ENCODE peak calls at places on chromosome 15, in six cellular contexts. One of them, this sample, is unnamed.
A peak's percentile ranks its signal among the peaks of the same experiment; 100 is the strongest.

GRCh38 chr15:74523982-74524381 is 17.0 kb upstream of the ARID3B start:
- DNase-seq in PC-9: peak; percentile 80
- DNase-seq in MM.1S: no peak
- DNase-seq in GM12878: no peak
- DNase-seq in OCI-LY7: no peak
- DNase-seq in HCT116: no peak
- DNase-seq in this sample: no peak

GRCh38 chr15:60137711-60138396 is 133.7 kb downstream of the FOXB1 start:
- DNase-seq in MM.1S: no peak
- DNase-seq in PC-9: peak; percentile 78
- DNase-seq in HCT116: no peak
- DNase-seq in OCI-LY7: no peak
- DNase-seq in GM12878: no peak
- DNase-seq in this sample: no peak

GRCh38 chr15:96330064-96330449 is 443 bp upstream of the NR2F2 start:
- DNase-seq in MM.1S: peak; percentile 60
- DNase-seq in HCT116: peak; percentile 51
- DNase-seq in GM12878: no peak
- DNase-seq in OCI-LY7: no peak
- DNase-seq in PC-9: peak; percentile 53
- DNase-seq in this sample: no peak

GRCh38 chr15:51736646-51737537 is 563 bp downstream of the LYSMD2 start:
- DNase-seq in MM.1S: no peak
- DNase-seq in GM12878: no peak
- DNase-seq in PC-9: no peak
- DNase-seq in OCI-LY7: no peak
- DNase-seq in HCT116: no peak
- DNase-seq in this sample: peak; percentile 58

GRCh38 chr15:78065973-78066946 is 11.3 kb downstream of the TBC1D2B start:
- DNase-seq in OCI-LY7: peak; percentile 63
- DNase-seq in MM.1S: peak; percentile 58
- DNase-seq in GM12878: peak; percentile 81
- DNase-seq in HCT116: no peak
- DNase-seq in PC-9: no peak
- DNase-seq in this sample: no peak

GRCh38 chr15:82709081-82709420 is 624 bp downstream of the AP3B2 start:
- DNase-seq in HCT116: no peak
- DNase-seq in PC-9: no peak
- DNase-seq in MM.1S: no peak
- DNase-seq in GM12878: no peak
- DNase-seq in OCI-LY7: no peak
- DNase-seq in this sample: no peak

GRCh38 chr15:74913041-74913440 is 6.4 kb upstream of the FAM219B start:
- DNase-seq in PC-9: no peak
- DNase-seq in OCI-LY7: no peak
- DNase-seq in GM12878: no peak
- DNase-seq in MM.1S: no peak
- DNase-seq in HCT116: no peak
- DNase-seq in this sample: no peak

GRCh38 chr15:100759698-100760356 is 119.8 kb upstream of the ALDH1A3 start:
- DNase-seq in OCI-LY7: no peak
- DNase-seq in HCT116: peak; percentile 51
- DNase-seq in MM.1S: no peak
- DNase-seq in GM12878: no peak
- DNase-seq in PC-9: peak; percentile 88
- DNase-seq in this sample: no peak

GRCh38 chr15:63054985-63055384 is 12.4 kb downstream of the TPM1 start:
- DNase-seq in OCI-LY7: no peak
- DNase-seq in MM.1S: no peak
- DNase-seq in GM12878: no peak
- DNase-seq in PC-9: no peak
- DNase-seq in HCT116: no peak
- DNase-seq in this sample: no peak

GRCh38 chr15:45635191-45635638 is 386 bp downstream of the SQOR start:
- DNase-seq in MM.1S: peak; percentile 81
- DNase-seq in HCT116: no peak
- DNase-seq in OCI-LY7: peak; percentile 27
- DNase-seq in PC-9: no peak
- DNase-seq in GM12878: no peak
- DNase-seq in this sample: peak; percentile 39

GRCh38 chr15:35624881-35625280 is 78.9 kb upstream of the DPH6 start:
- DNase-seq in GM12878: no peak
- DNase-seq in HCT116: no peak
- DNase-seq in PC-9: no peak
- DNase-seq in OCI-LY7: no peak
- DNase-seq in MM.1S: no peak
- DNase-seq in this sample: no peak

GRCh38 chr15:79339588-79340314 is 28.8 kb downstream of the TMED3 start:
- DNase-seq in PC-9: no peak
- DNase-seq in OCI-LY7: peak; percentile 47
- DNase-seq in GM12878: no peak
- DNase-seq in HCT116: peak; percentile 29
- DNase-seq in MM.1S: peak; percentile 22
- DNase-seq in this sample: peak; percentile 8

GRCh38 chr15:89857673-89858072 is 36.1 kb downstream of the AP3S2 start:
- DNase-seq in HCT116: no peak
- DNase-seq in OCI-LY7: no peak
- DNase-seq in PC-9: no peak
- DNase-seq in MM.1S: no peak
- DNase-seq in GM12878: no peak
- DNase-seq in this sample: no peak

GRCh38 chr15:78208887-78209645 is 25.3 kb downstream of the ACSBG1 start:
- DNase-seq in HCT116: no peak
- DNase-seq in MM.1S: no peak
- DNase-seq in GM12878: no peak
- DNase-seq in OCI-LY7: no peak
- DNase-seq in PC-9: peak; percentile 71
- DNase-seq in this sample: no peak

GRCh38 chr15:41932511-41932910 is 38.7 kb upstream of the SPTBN5 start:
- DNase-seq in HCT116: no peak
- DNase-seq in PC-9: no peak
- DNase-seq in OCI-LY7: no peak
- DNase-seq in GM12878: no peak
- DNase-seq in MM.1S: no peak
- DNase-seq in this sample: no peak

GRCh38 chr15:41928637-41929620 is 35.1 kb upstream of the SPTBN5 start:
- DNase-seq in GM12878: peak; percentile 88
- DNase-seq in OCI-LY7: no peak
- DNase-seq in PC-9: no peak
- DNase-seq in HCT116: no peak
- DNase-seq in MM.1S: no peak
- DNase-seq in this sample: no peak

GRCh38 chr15:41932101-41932500 is 38.2 kb upstream of the SPTBN5 start:
- DNase-seq in HCT116: no peak
- DNase-seq in GM12878: no peak
- DNase-seq in OCI-LY7: no peak
- DNase-seq in PC-9: no peak
- DNase-seq in MM.1S: no peak
- DNase-seq in this sample: no peak

GRCh38 chr15:41930867-41931222 is 37.0 kb upstream of the SPTBN5 start:
- DNase-seq in HCT116: no peak
- DNase-seq in OCI-LY7: no peak
- DNase-seq in MM.1S: no peak
- DNase-seq in GM12878: no peak
- DNase-seq in PC-9: no peak
- DNase-seq in this sample: no peak

GRCh38 chr15:41930221-41930866 is 36.5 kb upstream of the SPTBN5 start:
- DNase-seq in HCT116: peak; percentile 31
- DNase-seq in GM12878: peak; percentile 17
- DNase-seq in OCI-LY7: no peak
- DNase-seq in PC-9: peak; percentile 77
- DNase-seq in MM.1S: no peak
- DNase-seq in this sample: no peak
- TF ChIP-seq CTCF in HCT116: no peak
- TF ChIP-seq CTCF in GM12878: peak; percentile 17
- TF ChIP-seq CTCF in OCI-LY7: no peak
- TF ChIP-seq CTCF in PC-9: peak; percentile 13
- TF ChIP-seq CTCF in MM.1S: no peak
- TF ChIP-seq CTCF in this sample: no peak

GRCh38 chr15:65916041-65916663 is 46.9 kb downstream of the RAB11A start:
- DNase-seq in HCT116: no peak
- DNase-seq in GM12878: no peak
- DNase-seq in OCI-LY7: peak; percentile 28
- DNase-seq in MM.1S: no peak
- DNase-seq in PC-9: no peak
- DNase-seq in this sample: no peak

GRCh38 chr15:65914981-65915925 is 46.0 kb downstream of the RAB11A start:
- DNase-seq in GM12878: no peak
- DNase-seq in PC-9: no peak
- DNase-seq in HCT116: no peak
- DNase-seq in MM.1S: no peak
- DNase-seq in OCI-LY7: peak; percentile 58
- DNase-seq in this sample: no peak

GRCh38 chr15:65917407-65917756 is 48.1 kb downstream of the RAB11A start:
- DNase-seq in HCT116: no peak
- DNase-seq in PC-9: no peak
- DNase-seq in GM12878: no peak
- DNase-seq in MM.1S: no peak
- DNase-seq in OCI-LY7: no peak
- DNase-seq in this sample: no peak

GRCh38 chr15:65917936-65918335 is 48.6 kb downstream of the RAB11A start:
- DNase-seq in MM.1S: no peak
- DNase-seq in OCI-LY7: no peak
- DNase-seq in HCT116: no peak
- DNase-seq in PC-9: no peak
- DNase-seq in GM12878: no peak
- DNase-seq in this sample: no peak

DNA sequence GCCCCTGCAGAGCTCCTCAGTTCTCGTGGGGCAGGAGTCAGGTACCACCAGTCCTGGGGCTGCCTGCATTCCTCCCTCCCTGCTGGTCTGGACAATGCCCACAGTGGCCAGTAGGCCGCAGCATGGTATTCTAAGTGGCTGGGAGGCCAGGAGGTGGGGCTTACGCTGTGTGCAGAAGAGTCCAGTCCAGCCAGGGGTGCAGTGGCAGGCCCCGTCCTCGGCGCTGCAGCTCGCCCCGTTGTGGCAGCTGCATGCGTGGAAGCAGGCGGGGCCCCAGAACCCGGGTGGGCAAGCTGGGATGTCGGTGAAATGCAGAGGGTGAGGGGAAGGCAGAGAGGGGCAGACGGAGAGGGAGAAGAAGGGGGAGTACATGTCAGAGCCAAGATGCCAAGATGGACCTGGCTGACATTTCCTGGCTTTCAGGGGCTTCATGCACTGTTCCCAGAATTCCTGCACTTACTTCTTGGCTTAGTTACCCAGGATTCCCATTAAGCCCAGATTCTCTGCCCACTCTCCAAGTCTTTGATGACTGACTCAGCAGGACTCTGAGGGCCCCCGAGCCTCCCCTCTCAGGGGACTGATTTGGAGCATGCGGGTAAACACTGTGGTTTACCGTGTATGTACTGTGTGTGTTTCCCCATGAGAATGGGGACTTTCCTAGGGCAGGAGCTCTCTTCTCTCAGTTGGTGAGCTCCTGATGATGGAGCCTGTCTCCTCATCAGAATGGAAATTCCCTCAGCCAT is 47.5 kb downstream of the RAB11A start:
- DNase-seq in PC-9: no peak
- DNase-seq in GM12878: peak; percentile 84
- DNase-seq in OCI-LY7: peak; percentile 35
- DNase-seq in MM.1S: no peak
- DNase-seq in HCT116: no peak
- DNase-seq in this sample: no peak
- H3K4me2 ChIP-seq in PC-9: no peak overlapping the region
- H3K4me2 ChIP-seq in GM12878: peak overlapping the region; percentile 90
- H3K4me2 ChIP-seq in OCI-LY7: no peak overlapping the region
- H3K4me2 ChIP-seq in MM.1S: no peak overlapping the region
- H3K4me2 ChIP-seq in HCT116: no peak overlapping the region
- H3K4me2 ChIP-seq in this sample: no peak overlapping the region

GRCh38 chr15:39598958-39599845 is 18.3 kb downstream of the THBS1 start:
- DNase-seq in PC-9: no peak
- DNase-seq in GM12878: no peak
- DNase-seq in OCI-LY7: no peak
- DNase-seq in MM.1S: no peak
- DNase-seq in HCT116: no peak
- DNase-seq in this sample: no peak

GRCh38 chr15:39599871-39600270 is 19.0 kb downstream of the THBS1 start:
- DNase-seq in PC-9: no peak
- DNase-seq in OCI-LY7: no peak
- DNase-seq in GM12878: no peak
- DNase-seq in MM.1S: no peak
- DNase-seq in HCT116: no peak
- DNase-seq in this sample: no peak

GRCh38 chr15:39598186-39598850 is 17.4 kb downstream of the THBS1 start:
- DNase-seq in HCT116: no peak
- DNase-seq in GM12878: no peak
- DNase-seq in MM.1S: no peak
- DNase-seq in PC-9: no peak
- DNase-seq in OCI-LY7: no peak
- DNase-seq in this sample: no peak

GRCh38 chr15:39605146-39605545 is 24.3 kb downstream of the THBS1 start:
- DNase-seq in MM.1S: no peak
- DNase-seq in GM12878: no peak
- DNase-seq in OCI-LY7: no peak
- DNase-seq in PC-9: no peak
- DNase-seq in HCT116: no peak
- DNase-seq in this sample: no peak

DNA sequence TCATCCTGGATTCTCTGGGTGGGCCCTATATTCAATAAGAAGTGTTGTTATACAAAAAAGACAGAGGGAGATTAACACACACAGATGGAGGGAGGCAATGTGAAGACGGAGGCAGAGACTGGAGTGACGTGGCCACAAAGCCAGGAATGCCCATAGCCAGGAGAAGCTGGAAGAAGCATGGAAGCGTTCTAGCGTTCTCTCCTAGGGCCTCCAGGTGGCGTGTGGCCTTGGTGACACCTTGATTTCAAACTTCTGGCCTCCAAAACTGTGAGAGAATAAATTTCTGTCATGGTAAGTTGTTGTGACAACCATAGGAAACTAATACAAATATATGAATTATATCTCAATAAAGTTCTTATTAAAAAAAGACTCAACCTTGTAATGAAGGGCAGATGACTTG is 21.3 kb downstream of the THBS1 start:
- DNase-seq in MM.1S: no peak
- DNase-seq in OCI-LY7: no peak
- DNase-seq in HCT116: no peak
- DNase-seq in GM12878: no peak
- DNase-seq in PC-9: no peak
- DNase-seq in this sample: no peak
- TF ChIP-seq CTCF in MM.1S: no peak
- TF ChIP-seq CTCF in OCI-LY7: no peak
- TF ChIP-seq CTCF in HCT116: peak; percentile 47
- TF ChIP-seq CTCF in GM12878: no peak
- TF ChIP-seq CTCF in PC-9: no peak
- TF ChIP-seq CTCF in this sample: no peak

DNA sequence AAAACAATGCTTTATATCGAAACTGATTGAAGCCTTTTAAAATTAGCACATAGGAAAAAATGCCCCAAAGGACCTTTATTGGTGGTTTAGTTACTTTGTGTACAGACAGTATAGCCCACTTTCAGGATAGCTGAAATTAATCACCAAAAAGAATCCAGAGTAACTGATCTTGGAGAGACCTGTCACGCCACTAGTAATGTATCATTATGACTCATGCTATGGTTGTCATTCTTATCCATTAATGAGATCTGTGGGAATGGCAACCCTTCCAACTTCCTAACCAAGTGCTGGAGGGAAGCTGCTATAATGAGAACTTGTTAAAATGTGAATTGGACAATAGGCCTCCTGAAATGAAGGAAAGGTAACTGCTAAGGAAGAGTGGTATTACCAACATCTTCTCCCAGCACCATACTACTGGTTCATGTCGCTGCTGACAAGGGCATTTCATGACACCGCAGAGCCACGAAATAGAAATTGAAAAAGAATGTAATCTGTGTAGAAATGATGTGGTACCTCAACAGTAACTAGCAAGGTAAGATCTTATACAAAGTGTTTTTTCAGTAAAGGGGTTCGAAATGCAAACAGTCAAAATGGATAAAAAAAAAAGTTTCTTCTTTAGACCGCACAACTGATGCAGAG is 7.1 kb upstream of the EMC4 start:
- DNase-seq in MM.1S: no peak
- DNase-seq in GM12878: no peak
- DNase-seq in HCT116: no peak
- DNase-seq in PC-9: peak; percentile 72
- DNase-seq in OCI-LY7: no peak
- DNase-seq in this sample: no peak
- H3K4me2 ChIP-seq in MM.1S: no peak overlapping the region
- H3K4me2 ChIP-seq in GM12878: no peak overlapping the region
- H3K4me2 ChIP-seq in HCT116: peak overlapping the region; percentile 53
- H3K4me2 ChIP-seq in PC-9: peak overlapping the region; percentile 13
- H3K4me2 ChIP-seq in OCI-LY7: no peak overlapping the region
- H3K4me2 ChIP-seq in this sample: no peak overlapping the region

This sample was measured in DND-41.